ENCODE peak calls at places on chromosomes 4 and X, in eight cellular contexts. N is uterus; D is choroid plexus epithelial cell; F is CD8-positive, alpha-beta T cell; T is astrocyte of the spinal cord; Z is naive thymus-derived CD4-positive, alpha-beta T cell; J is psoas muscle; A is breast epithelium. Y is an unnamed sample.

GRCh38 chrX:14922437-14922836 is 49.2 kb downstream of the MOSPD2 start:
- DNase-seq in N (no peak), D (peak), F (no peak), T (peak), Z (no peak), J (no peak), A (no peak), Y (no peak)

GRCh38 chrX:18721683-18722499 is 14.4 kb downstream of the PPEF1 start:
- DNase-seq in N (no peak), D (no peak), F (no peak), T (no peak), Z (no peak), J (no peak), A (no peak), Y (no peak)

GRCh38 chr4:188400456-188400855 is 261.2 kb downstream of the TRIML1 start:
- DNase-seq in N (no peak), D (no peak), F (no peak), T (no peak), Z (no peak), J (no peak), A (peak), Y (no peak)

GRCh38 chr4:114472269-114473032 is 126.2 kb upstream of the UGT8 start:
- DNase-seq in N (no peak), D (no peak), F (no peak), T (no peak), Z (no peak), J (no peak), A (no peak), Y (no peak)

GRCh38 chr4:106996490-106996889 is 39.6 kb downstream of the DKK2 start:
- DNase-seq in N (peak), D (no peak), F (no peak), T (no peak), Z (no peak), J (no peak), A (no peak), Y (no peak)

GRCh38 chr4:104488151-104488550 is 6.5 kb downstream of the CXXC4 start:
- DNase-seq in N (no peak), D (no peak), F (no peak), T (no peak), Z (no peak), J (no peak), A (no peak), Y (no peak)

GRCh38 chr4:19496752-19497151 is 755.0 kb upstream of the SLIT2 start:
- DNase-seq in N (no peak), D (peak), F (no peak), T (no peak), Z (no peak), J (no peak), A (no peak), Y (no peak)

GRCh38 chr4:73613130-73613529 is 7.1 kb downstream of the RASSF6 start:
- DNase-seq in N (no peak), D (no peak), F (no peak), T (no peak), Z (no peak), J (no peak), A (no peak), Y (no peak)

GRCh38 chrX:2883770-2884169 is 45.4 kb downstream of the ARSD start:
- DNase-seq in N (no peak), D (no peak), F (no peak), T (no peak), Z (no peak), J (no peak), A (no peak), Y (no peak)

GRCh38 chr4:38160487-38161207 is 200.4 kb downstream of the PTTG2 start:
- DNase-seq in N (peak), D (peak), F (no peak), T (peak), Z (peak), J (peak), A (no peak), Y (peak)

GRCh38 chr4:83115000-83115399 is 471 bp upstream of the PLAC8 start:
- DNase-seq in N (no peak), D (peak), F (no peak), T (peak), Z (no peak), J (no peak), A (no peak), Y (no peak)

GRCh38 chr4:134650461-134650860 is 448.9 kb upstream of the PABPC4L start:
- DNase-seq in N (no peak), D (no peak), F (no peak), T (no peak), Z (no peak), J (no peak), A (no peak), Y (no peak)

GRCh38 chrX:56000169-56000568 is 232.0 kb upstream of the KLF8 start:
- DNase-seq in N (no peak), D (peak), F (no peak), T (no peak), Z (no peak), J (no peak), A (no peak), Y (no peak)

GRCh38 chrX:103153661-103154060 is 60.7 kb upstream of the NXF3 start:
- DNase-seq in N (no peak), D (no peak), F (no peak), T (no peak), Z (no peak), J (no peak), A (no peak), Y (no peak)

GRCh38 chr4:23818097-23818648 is 71.7 kb downstream of the PPARGC1A start:
- DNase-seq in N (no peak), D (no peak), F (no peak), T (no peak), Z (no peak), J (no peak), A (no peak), Y (no peak)

GRCh38 chr4:61204353-61204752 is 4.2 kb downstream of the ADGRL3 start:
- DNase-seq in N (no peak), D (peak), F (no peak), T (peak), Z (no peak), J (no peak), A (no peak), Y (peak)

GRCh38 chrX:75155454-75155829 is 641 bp downstream of the ABCB7 start:
- DNase-seq in N (no peak), D (peak), F (no peak), T (peak), Z (no peak), J (no peak), A (no peak), Y (no peak)

GRCh38 chr4:188299161-188299560 is 159.9 kb downstream of the TRIML1 start:
- DNase-seq in N (no peak), D (no peak), F (no peak), T (no peak), Z (no peak), J (no peak), A (no peak), Y (no peak)

GRCh38 chrX:75156537-75156945 is 458 bp upstream of the ABCB7 start:
- DNase-seq in N (peak), D (peak), F (no peak), T (no peak), Z (no peak), J (no peak), A (no peak), Y (no peak)

GRCh38 chr4:182655321-182655720 is 261.9 kb downstream of the DCTD start:
- DNase-seq in N (no peak), D (no peak), F (no peak), T (no peak), Z (no peak), J (no peak), A (no peak), Y (peak)

GRCh38 chr4:85818700-85819099 is 343.8 kb downstream of the ARHGAP24 start:
- DNase-seq in N (no peak), D (no peak), F (no peak), T (no peak), Z (no peak), J (no peak), A (no peak), Y (no peak)

GRCh38 chrX:119407681-119408080 is 8.5 kb downstream of the SLC25A43 start:
- DNase-seq in N (no peak), D (no peak), F (no peak), T (no peak), Z (no peak), J (no peak), A (no peak), Y (no peak)

GRCh38 chr4:37909690-37910486 is 19.0 kb downstream of the TBC1D1 start:
- DNase-seq in N (no peak), D (no peak), F (no peak), T (no peak), Z (no peak), J (no peak), A (no peak), Y (no peak)

GRCh38 chr4:153246446-153247115 is 42.3 kb downstream of the TRIM2 start:
- DNase-seq in N (no peak), D (no peak), F (no peak), T (no peak), Z (no peak), J (no peak), A (no peak), Y (no peak)

GRCh38 chr4:140095694-140096482 is 58.1 kb downstream of the MAML3 start:
- DNase-seq in N (no peak), D (peak), F (peak), T (peak), Z (peak), J (peak), A (no peak), Y (no peak)

GRCh38 chr4:138938371-138938699 is 77.2 kb upstream of the NOCT start:
- DNase-seq in N (no peak), D (peak), F (no peak), T (peak), Z (no peak), J (no peak), A (no peak), Y (no peak)

GRCh38 chr4:24511371-24512063 is 72.8 kb downstream of the DHX15 start:
- DNase-seq in N (no peak), D (peak), F (no peak), T (no peak), Z (no peak), J (no peak), A (no peak), Y (no peak)

GRCh38 chr4:84673475-84674230 is 90.7 kb downstream of the CDS1 start:
- DNase-seq in N (no peak), D (peak), F (no peak), T (peak), Z (no peak), J (no peak), A (no peak), Y (peak)

GRCh38 chrX:12007881-12008280 is 130.4 kb upstream of the FRMPD4 start:
- DNase-seq in N (no peak), D (peak), F (no peak), T (peak), Z (no peak), J (no peak), A (no peak), Y (peak)

GRCh38 chr4:137521053-137521452 is 11.2 kb downstream of the PCDH18 start:
- DNase-seq in N (no peak), D (no peak), F (no peak), T (no peak), Z (no peak), J (no peak), A (no peak), Y (no peak)

GRCh38 chr4:66639361-66639760 is 905.9 kb downstream of the CENPC start:
- DNase-seq in N (no peak), D (peak), F (no peak), T (peak), Z (no peak), J (no peak), A (no peak), Y (peak)

GRCh38 chr4:95963456-95963855 is 123.6 kb downstream of the PDHA2 start:
- DNase-seq in N (no peak), D (no peak), F (no peak), T (no peak), Z (no peak), J (no peak), A (no peak), Y (no peak)

GRCh38 chrX:78747471-78747870 is at the start of gene LPAR4:
- DNase-seq in N (no peak), D (peak), F (no peak), T (peak), Z (no peak), J (no peak), A (no peak), Y (no peak)
- H3K4me3 ChIP-seq in N (peak), D (peak), F (no peak), T (peak), Z (no peak), J (no peak), A (peak), Y (peak)

DNA sequence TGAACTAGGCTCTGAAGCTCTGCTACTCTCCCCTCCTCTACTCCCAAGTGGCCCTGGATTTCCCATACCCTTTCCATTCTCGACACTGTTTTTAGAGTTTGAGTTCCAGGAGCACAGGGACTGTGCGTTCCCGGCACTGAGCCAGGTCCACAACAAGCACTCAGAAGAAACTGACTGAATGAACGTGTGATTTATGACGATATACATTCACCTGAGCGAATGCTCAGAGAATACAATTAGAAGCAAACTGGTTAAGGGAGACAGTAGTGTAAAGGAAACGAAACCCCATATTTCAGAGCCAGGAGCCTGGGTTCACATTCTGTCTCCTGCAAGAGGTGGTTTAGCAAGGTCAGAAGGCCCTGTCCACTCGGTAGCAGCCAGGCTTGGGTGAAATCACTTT is 1.4 kb upstream of the KIAA0232 start:
- DNase-seq in N (no peak), D (no peak), F (no peak), T (no peak), Z (no peak), J (no peak), A (no peak), Y (no peak)
- H3K4me3 ChIP-seq in N (no peak), D (no peak), F (no peak), T (no peak), Z (no peak), J (no peak), A (no peak), Y (no peak)

DNA sequence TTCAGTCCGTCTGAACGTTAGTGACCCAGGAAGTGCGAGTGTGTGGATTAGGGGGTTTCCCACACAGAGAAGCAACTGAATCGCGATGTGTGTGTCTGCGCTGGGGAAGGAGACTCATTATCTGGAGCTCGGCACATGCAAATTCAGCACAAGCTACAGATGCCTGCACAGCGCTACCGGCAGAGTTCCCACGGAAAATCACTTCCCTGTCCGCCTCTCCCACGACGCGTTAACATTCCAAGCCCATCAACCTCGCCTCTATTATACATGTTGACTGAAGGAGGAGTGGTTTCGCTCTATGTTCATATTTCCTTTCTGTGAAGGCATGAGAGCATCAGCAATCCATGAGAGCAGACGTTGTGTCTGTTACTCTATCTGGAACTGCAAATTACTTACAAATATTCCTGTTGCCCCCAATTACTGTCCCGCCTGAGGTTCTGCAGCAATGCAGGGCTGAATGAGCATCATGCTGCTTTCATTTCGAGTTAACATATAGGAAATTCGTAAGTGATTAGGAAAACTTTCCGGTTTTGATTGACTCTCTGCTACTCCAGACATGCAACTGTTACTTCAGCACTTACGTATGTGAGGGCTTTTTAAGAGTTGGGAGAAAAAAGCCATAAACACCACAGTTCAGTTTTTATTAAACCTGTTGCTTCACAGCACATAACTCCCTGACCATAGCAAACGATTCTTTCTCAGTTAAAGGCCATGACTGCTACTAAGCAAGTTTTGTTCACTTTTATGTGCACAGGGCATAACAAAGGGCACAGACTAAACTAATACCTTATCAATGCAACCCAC is 15.0 kb upstream of the MTNR1A start:
- DNase-seq in N (no peak), D (peak), F (no peak), T (peak), Z (no peak), J (no peak), A (no peak), Y (peak)
- H3K4me3 ChIP-seq in N (no peak), D (peak), F (no peak), T (peak), Z (no peak), J (peak), A (peak), Y (peak)

GRCh38 chrX:136205882-136206281 is 45.3 kb downstream of the MAP7D3 start:
- DNase-seq in N (no peak), D (no peak), F (no peak), T (no peak), Z (no peak), J (no peak), A (no peak), Y (no peak)
- H3K4me3 ChIP-seq in N (no peak), D (no peak), F (no peak), T (no peak), Z (no peak), J (peak), A (no peak), Y (no peak)

DNA sequence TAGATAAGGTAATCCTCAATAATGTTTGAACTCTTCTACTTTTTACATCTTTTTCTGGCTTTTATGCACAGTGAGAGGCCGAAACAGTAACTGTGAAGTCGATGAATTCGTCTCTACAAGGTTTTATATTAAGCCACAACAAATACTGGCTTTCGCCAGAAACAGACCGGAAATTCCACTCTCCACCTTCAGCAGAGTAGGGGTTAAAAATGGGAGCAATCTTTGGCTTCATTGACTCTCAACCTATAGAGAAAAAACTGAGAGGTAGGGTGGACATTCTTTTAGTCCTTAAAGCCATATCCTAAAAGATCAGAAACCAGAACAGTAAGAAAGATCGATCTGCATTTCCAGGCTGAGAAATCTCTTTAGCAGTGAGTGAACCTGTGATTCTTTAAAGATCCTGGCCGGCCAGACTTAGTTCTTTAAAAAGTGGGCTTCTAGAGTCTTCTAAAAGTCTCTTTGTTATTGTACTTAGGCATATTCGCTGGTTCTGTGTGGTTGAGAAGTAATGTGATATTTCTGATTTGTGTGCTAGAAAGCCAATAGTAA is 1.9 kb downstream of the HSPA4L start:
- DNase-seq in N (no peak), D (no peak), F (no peak), T (no peak), Z (no peak), J (no peak), A (no peak), Y (no peak)
- H3K4me3 ChIP-seq in N (no peak), D (no peak), F (no peak), T (no peak), Z (no peak), J (peak), A (peak), Y (peak)

GRCh38 chr4:102342404-102343074 is 2.7 kb downstream of the SLC39A8 start:
- DNase-seq in N (no peak), D (no peak), F (no peak), T (no peak), Z (no peak), J (no peak), A (no peak), Y (no peak)
- H3K4me3 ChIP-seq in N (no peak), D (no peak), F (no peak), T (no peak), Z (peak), J (no peak), A (no peak), Y (no peak)

GRCh38 chr4:102529977-102530376 is 28.8 kb downstream of the NFKB1 start:
- DNase-seq in N (no peak), D (no peak), F (no peak), T (no peak), Z (no peak), J (no peak), A (no peak), Y (no peak)

GRCh38 chr4:102533348-102533747 is 32.2 kb downstream of the NFKB1 start:
- DNase-seq in N (no peak), D (no peak), F (no peak), T (no peak), Z (no peak), J (no peak), A (no peak), Y (no peak)

GRCh38 chr4:102530986-102531385 is 29.8 kb downstream of the NFKB1 start:
- DNase-seq in N (no peak), D (no peak), F (no peak), T (no peak), Z (no peak), J (no peak), A (no peak), Y (no peak)

GRCh38 chr4:102533916-102534315 is 32.8 kb downstream of the NFKB1 start:
- DNase-seq in N (no peak), D (no peak), F (no peak), T (no peak), Z (no peak), J (no peak), A (no peak), Y (no peak)

DNA sequence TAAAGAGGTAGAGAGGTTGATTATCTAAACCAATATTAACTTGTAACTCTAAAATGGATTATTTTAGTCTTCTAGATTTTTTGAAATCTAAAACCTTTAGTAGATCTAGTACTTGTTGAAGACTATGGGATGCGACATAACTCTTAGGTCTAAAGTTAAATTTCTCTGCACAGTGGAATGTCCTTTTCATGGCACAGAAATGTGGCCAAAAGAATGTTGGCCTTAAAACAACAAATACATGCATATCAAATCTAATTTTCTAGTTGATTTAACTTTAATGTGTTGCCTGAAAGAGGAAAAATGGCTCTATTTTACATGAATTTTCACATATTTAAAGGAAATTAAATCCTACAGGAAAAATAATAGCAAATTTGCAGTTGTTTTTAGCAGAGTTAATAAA is 30.3 kb downstream of the NFKB1 start:
- DNase-seq in N (no peak), D (peak), F (no peak), T (peak), Z (no peak), J (no peak), A (no peak), Y (no peak)
- H3K4me3 ChIP-seq in N (no peak), D (no peak), F (no peak), T (no peak), Z (no peak), J (no peak), A (no peak), Y (no peak)

GRCh38 chrX:140502491-140503229 is 2.2 kb downstream of the SOX3 start:
- DNase-seq in N (no peak), D (no peak), F (no peak), T (peak), Z (no peak), J (no peak), A (no peak), Y (no peak)
- H3K4me3 ChIP-seq in N (no peak), D (no peak), F (no peak), T (peak), Z (no peak), J (no peak), A (peak), Y (no peak)

DNA sequence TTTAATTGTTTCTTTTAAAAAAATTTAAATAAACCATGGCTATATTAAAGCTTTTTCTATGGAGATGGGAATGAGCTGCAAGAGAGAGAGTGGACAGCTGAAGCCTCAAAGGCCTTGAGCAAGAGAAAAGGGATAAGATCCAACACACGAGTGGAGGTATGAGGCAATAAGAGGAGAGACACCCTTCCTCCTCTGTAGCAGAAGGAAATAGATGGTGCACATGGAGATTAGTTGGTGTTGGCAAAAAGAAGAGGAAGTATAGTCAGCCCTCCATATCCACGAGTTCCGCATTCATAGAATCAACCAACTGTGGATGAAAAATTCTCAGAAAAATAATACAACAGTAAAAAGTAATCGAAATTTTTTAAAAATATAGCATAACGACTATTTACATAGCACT is 3.2 kb downstream of the CXorf38 start:
- DNase-seq in N (no peak), D (peak), F (no peak), T (no peak), Z (no peak), J (no peak), A (no peak), Y (no peak)
- H3K4me3 ChIP-seq in N (no peak), D (peak), F (peak), T (no peak), Z (peak), J (peak), A (peak), Y (no peak)

Y was measured in retinal pigment epithelial cell.